ENCODE peak calls at places on chromosome 17, in seven cellular contexts. W, C, B, E, S, A and I are unnamed samples.

GRCh38 chr17:62995377-62995885 is 29.4 kb downstream of the TANC2 start:
- DNase-seq in W (peak; percentile 25), C (peak; percentile 38), S (no peak), A (no peak), E (no peak), B (peak; percentile 44), I (peak; percentile 23)

GRCh38 chr17:50834126-50834785 is 1.1 kb upstream of the WFIKKN2 start:
- DNase-seq in C (no peak), E (no peak), S (no peak), W (no peak), B (no peak), A (peak; percentile 52), I (no peak)

GRCh38 chr17:27596571-27597187 is 34.3 kb upstream of the LGALS9 start:
- DNase-seq in W (no peak), E (no peak), A (no peak), B (no peak), S (no peak), C (no peak), I (no peak)

GRCh38 chr17:15900871-15901270 is 44.1 kb upstream of the ADORA2B start:
- DNase-seq in E (no peak), S (no peak), B (no peak), A (no peak), C (no peak), W (no peak), I (no peak)

GRCh38 chr17:68375566-68375965 is 81.7 kb downstream of the WIPI1 start:
- DNase-seq in E (no peak), B (no peak), W (no peak), C (no peak), S (no peak), A (no peak), I (no peak)

GRCh38 chr17:58313815-58314705 is 14.5 kb downstream of the TSPOAP1 start:
- DNase-seq in W (no peak), E (no peak), C (no peak), S (no peak), A (no peak), B (peak; percentile 16), I (no peak)

GRCh38 chr17:76202516-76202915 is 37.8 kb downstream of the RNF157 start:
- DNase-seq in C (no peak), A (no peak), S (no peak), B (no peak), W (no peak), E (no peak), I (no peak)

GRCh38 chr17:71900830-71901229 is 220.0 kb upstream of the SOX9 start:
- DNase-seq in W (no peak), C (peak; percentile 81), S (no peak), A (no peak), B (no peak), E (no peak), I (peak; percentile 92)

GRCh38 chr17:76529643-76530488 is 7.6 kb downstream of the CYGB start:
- DNase-seq in S (no peak), B (no peak), W (peak; percentile 77), C (no peak), E (no peak), A (peak; percentile 97), I (no peak)

GRCh38 chr17:79842656-79843474 is 3.6 kb upstream of the CBX4 start:
- DNase-seq in W (no peak), B (no peak), A (no peak), E (no peak), S (no peak), C (no peak), I (no peak)

GRCh38 chr17:32912218-32912897 is 15.6 kb upstream of the TMEM98 start:
- DNase-seq in C (no peak), E (no peak), A (peak; percentile 83), B (no peak), W (peak; percentile 86), S (no peak), I (peak; percentile 54)